ENCODE peak calls at places on chromosomes 2 and 18, in nine cellular contexts. E, Y, V, O, F, N, W, Q and M are unnamed samples.

GRCh38 chr2:117551858-117552257 is 262.6 kb upstream of the DDX18 start:
- DNase-seq in F (no peak), Y (no peak), N (no peak), O (no peak), V (no peak), W (no peak), Q (no peak), E (no peak), M (no peak)

GRCh38 chr2:239824866-239825704 is 200.1 kb downstream of the NDUFA10 start:
- DNase-seq in O (no peak), E (peak; percentile 11), Q (no peak), Y (no peak), W (no peak), N (no peak), V (peak; percentile 72), F (no peak), M (peak; percentile 65)

GRCh38 chr18:56267334-56267733 is 371.1 kb downstream of the TXNL1 start:
- DNase-seq in V (no peak), Q (peak; percentile 26), O (no peak), W (no peak), E (no peak), N (no peak), Y (no peak), F (no peak), M (no peak)

GRCh38 chr2:73838889-73839539 is 10.3 kb downstream of the STAMBP start:
- DNase-seq in Y (no peak), V (no peak), O (no peak), W (no peak), N (no peak), F (no peak), Q (peak; percentile 45), E (no peak), M (no peak)

GRCh38 chr18:43634994-43635393 is 357.7 kb upstream of the SYT4 start:
- DNase-seq in N (no peak), V (no peak), Q (no peak), W (no peak), E (no peak), Y (no peak), F (no peak), O (no peak), M (no peak)

GRCh38 chr2:58137856-58138255 is 91.2 kb downstream of the VRK2 start:
- DNase-seq in F (no peak), E (no peak), V (no peak), Q (no peak), W (no peak), N (no peak), O (no peak), Y (no peak), M (no peak)

GRCh38 chr2:227351639-227352038 is 26.6 kb downstream of the MFF start:
- DNase-seq in Q (no peak), Y (peak; percentile 37), W (no peak), F (no peak), O (no peak), N (no peak), V (no peak), E (no peak), M (no peak)

GRCh38 chr2:180033993-180034894 is 27.1 kb upstream of the CWC22 start:
- DNase-seq in E (peak; percentile 73), O (no peak), N (peak; percentile 15), V (no peak), W (no peak), F (no peak), Y (no peak), Q (peak; percentile 41), M (peak; percentile 89)

GRCh38 chr2:109511168-109511567 is 102.6 kb downstream of the SEPTIN10 start:
- DNase-seq in O (no peak), F (no peak), Y (no peak), V (no peak), E (no peak), N (no peak), Q (no peak), W (no peak), M (no peak)

GRCh38 chr2:239275871-239276812 is 124.7 kb downstream of the HDAC4 start:
- DNase-seq in Q (peak; percentile 34), V (no peak), F (no peak), E (peak; percentile 43), N (no peak), O (no peak), W (peak; percentile 17), Y (no peak), M (no peak)

GRCh38 chr2:74502147-74502719 is 2.8 kb upstream of the LBX2 start:
- DNase-seq in Y (no peak), N (no peak), O (no peak), E (peak; percentile 72), F (no peak), W (no peak), Q (no peak), V (no peak), M (no peak)

GRCh38 chr2:24771905-24772586 is 21.1 kb downstream of the PTRHD1 start:
- DNase-seq in Y (no peak), Q (no peak), N (no peak), W (no peak), O (no peak), F (no peak), E (no peak), V (no peak), M (no peak)

DNA sequence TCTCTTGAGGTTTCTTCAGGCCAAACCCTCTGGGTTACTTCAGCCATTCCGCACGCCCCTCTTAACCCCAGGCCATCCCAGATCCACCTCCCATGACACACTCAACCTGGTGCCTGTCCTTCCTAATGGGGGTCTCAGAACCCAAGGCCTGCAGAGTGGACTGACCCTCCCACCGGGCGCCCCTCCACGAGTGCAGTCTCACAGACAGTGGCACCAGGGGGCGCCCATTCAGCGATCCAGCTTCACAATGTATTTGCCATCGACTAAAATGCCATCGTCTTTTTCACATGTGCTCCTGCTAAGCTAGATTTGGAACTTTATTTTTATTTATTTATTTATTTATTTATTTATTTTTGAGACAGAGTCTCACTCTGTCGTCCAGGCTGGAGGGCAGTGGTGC is 38.5 kb downstream of the INPP5D start:
- DNase-seq in W (no peak), Q (no peak), N (no peak), F (no peak), E (peak; percentile 28), V (no peak), Y (no peak), O (peak; percentile 18), M (no peak)
- TF ChIP-seq CTCF in W (no peak), Q (peak; percentile 6), N (peak; percentile 43), F (peak; percentile 33), E (peak; percentile 24), V (no peak), Y (peak; percentile 21), O (peak; percentile 42), M (peak; percentile 46)

DNA sequence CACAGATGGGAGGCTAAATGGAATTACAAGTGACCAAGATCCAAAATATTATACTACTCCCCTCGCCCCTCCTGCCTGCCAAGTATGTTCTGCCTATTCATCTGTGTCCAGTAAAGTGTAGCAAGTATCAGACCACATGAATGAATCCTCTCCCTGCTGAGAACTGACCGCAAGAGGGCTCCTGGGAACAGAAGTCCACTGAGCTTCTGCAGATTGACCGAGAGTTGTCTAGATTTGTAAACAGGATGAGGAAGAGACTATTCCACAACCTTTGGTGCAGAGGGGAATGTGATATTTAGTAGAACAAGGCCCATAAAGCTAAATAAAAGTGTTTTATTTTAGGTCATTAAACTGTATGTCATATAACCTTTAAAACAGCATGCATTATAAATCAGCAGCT is 376.9 kb downstream of the DCC start:
- DNase-seq in V (no peak), O (peak; percentile 3), E (peak; percentile 0), Q (peak; percentile 1), W (no peak), N (no peak), Y (no peak), F (no peak), M (no peak)
- TF ChIP-seq CTCF in V (no peak), O (peak; percentile 52), E (no peak), Q (peak; percentile 17), W (no peak), N (peak; percentile 44), Y (no peak), F (peak; percentile 43), M (peak; percentile 16)

DNA sequence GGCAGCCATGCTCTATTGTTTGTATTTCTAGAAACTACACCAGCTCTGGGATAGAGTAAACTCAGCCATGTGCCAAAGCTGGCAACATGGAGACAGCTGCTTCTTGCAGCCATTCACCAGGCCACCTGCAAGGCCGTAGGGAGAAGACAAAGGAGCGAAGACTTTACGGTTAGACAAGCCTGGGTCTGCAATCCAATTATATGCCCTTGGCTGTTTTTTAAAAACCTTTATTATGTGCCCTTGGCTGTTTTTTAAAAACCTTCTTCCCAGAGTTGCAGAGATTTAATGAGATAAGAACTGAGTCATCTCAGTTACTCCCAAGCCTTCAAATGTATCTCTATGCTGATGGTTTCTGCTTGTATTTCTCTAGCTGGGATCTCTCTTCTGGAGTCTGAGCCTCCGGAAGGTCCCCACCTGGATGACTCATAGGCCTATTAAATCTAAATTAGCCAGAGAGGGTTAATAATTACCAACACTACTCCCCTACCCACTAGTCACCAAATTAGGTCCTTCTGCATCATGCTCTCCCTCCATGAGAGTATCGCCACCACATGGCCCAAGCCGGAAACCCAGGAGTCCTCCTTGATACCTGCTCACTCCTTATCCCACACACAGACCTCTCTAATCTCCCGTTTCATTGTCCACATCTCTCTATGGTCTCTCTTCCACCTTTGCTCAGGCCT is 17.5 kb upstream of the DPP4 start:
- DNase-seq in W (no peak), V (peak; percentile 53), E (no peak), Y (no peak), F (no peak), O (no peak), Q (no peak), N (no peak), M (no peak)
- TF ChIP-seq CTCF in W (no peak), V (no peak), E (no peak), Y (peak; percentile 39), F (peak; percentile 39), O (no peak), Q (no peak), N (no peak), M (no peak)

GRCh38 chr2:65638438-65638837 is 206.0 kb upstream of the SPRED2 start:
- DNase-seq in O (no peak), N (no peak), Y (no peak), Q (no peak), E (no peak), W (no peak), V (no peak), F (no peak), M (no peak)
- TF ChIP-seq CTCF in O (peak; percentile 46), N (peak; percentile 12), Y (peak; percentile 19), Q (peak; percentile 7), E (peak; percentile 38), W (no peak), V (no peak), F (peak; percentile 15), M (no peak)

DNA sequence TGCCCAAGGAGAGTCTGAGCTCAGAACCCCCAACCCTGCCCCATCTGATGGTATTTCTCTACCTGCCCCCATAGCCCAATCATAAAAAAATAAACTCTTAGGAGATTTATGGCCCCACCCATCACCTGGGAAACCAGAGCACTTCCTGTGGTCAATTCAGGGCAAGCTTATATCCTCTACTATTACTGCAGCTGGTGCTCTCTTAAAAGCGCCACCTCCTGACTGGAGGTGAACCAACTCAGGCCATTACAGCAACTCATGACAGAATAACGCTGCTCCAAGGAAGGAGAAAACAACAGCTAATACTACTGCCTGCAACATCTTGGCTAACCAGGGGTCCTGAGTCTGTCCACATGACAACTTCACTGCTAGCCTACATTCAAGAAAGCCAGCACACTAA is 195.7 kb downstream of the MTCL1 start:
- DNase-seq in E (no peak), W (no peak), O (no peak), N (no peak), Y (no peak), F (no peak), V (no peak), Q (no peak), M (no peak)
- TF ChIP-seq CTCF in E (no peak), W (no peak), O (no peak), N (no peak), Y (no peak), F (no peak), V (no peak), Q (no peak), M (no peak)